ENCODE peak calls at places on chromosomes 16 and 17, in six cellular contexts. S is stimulated activated CD8-positive, alpha-beta memory T cell treated with anti-CD3 and anti-CD28 coated beads, Interleukin-2, amount 100 ng/mL, for 1 hour; W is AG08396; U is AG09309; Q is brain microvascular endothelial cell; X is stimulated activated CD4-positive, alpha-beta T cell treated with anti-CD3 and anti-CD28 coated beads, Interleukin-1b, Interleukin-23, amount 100 ng/mL, for 4 hours. M is an unnamed sample.

GRCh38 chr16:52389045-52389444 is 157.9 kb downstream of the TOX3 start:
- DNase-seq in Q (no peak), U (no peak), S (no peak), W (no peak), X (no peak), M (no peak)

GRCh38 chr16:15950167-15950854 is 895 bp downstream of the ABCC1 start:
- DNase-seq in U (no peak), X (peak; percentile 21), Q (peak; percentile 23), W (no peak), S (no peak), M (no peak)

GRCh38 chr16:9053006-9053601 is 38.3 kb upstream of the HAPSTR1 start:
- DNase-seq in U (no peak), X (no peak), Q (peak; percentile 81), W (peak; percentile 63), S (no peak), M (no peak)

GRCh38 chr16:86069736-86070298 is 170.9 kb downstream of the IRF8 start:
- DNase-seq in X (no peak), Q (no peak), S (no peak), U (no peak), W (no peak), M (no peak)

GRCh38 chr16:19704321-19705130 is 13.5 kb downstream of the KNOP1 start:
- DNase-seq in W (peak; percentile 67), Q (peak; percentile 68), X (no peak), U (peak; percentile 59), S (no peak), M (no peak)

GRCh38 chr16:48603647-48604376 is 6.2 kb downstream of the N4BP1 start:
- DNase-seq in W (no peak), Q (no peak), S (no peak), U (no peak), X (no peak), M (no peak)

GRCh38 chr17:46195217-46195855 is 2.1 kb upstream of the KANSL1 start:
- DNase-seq in S (no peak), W (no peak), Q (no peak), X (no peak), U (no peak), M (no peak)

GRCh38 chr16:46796764-46797269 is 34.2 kb downstream of the C16orf87 start:
- DNase-seq in U (no peak), Q (no peak), W (no peak), S (no peak), X (no peak), M (no peak)

GRCh38 chr16:46975165-46975564 is 1.7 kb upstream of the DNAJA2 start:
- DNase-seq in S (no peak), X (no peak), U (no peak), W (no peak), Q (no peak), M (no peak)

GRCh38 chr16:46789499-46790414 is 41.2 kb downstream of the C16orf87 start:
- DNase-seq in U (no peak), X (peak; percentile 67), Q (peak; percentile 64), S (peak; percentile 67), W (peak; percentile 88), M (peak; percentile 50)

GRCh38 chr17:27533068-27533397 is 76.8 kb downstream of the KSR1 start:
- DNase-seq in Q (no peak), W (no peak), S (no peak), X (no peak), U (no peak), M (no peak)

GRCh38 chr16:24208710-24209109 is 47.4 kb upstream of the CACNG3 start:
- DNase-seq in U (no peak), S (no peak), Q (no peak), W (no peak), X (no peak), M (no peak)

M was measured in GF-D8.